ENCODE peak calls at places on chromosomes 13 and 19, in five cellular contexts. H, G, V, Z and M are unnamed samples.

GRCh38 chr19:33818426-33818825 is 21.8 kb downstream of the KCTD15 start:
- DNase-seq in H (no peak), G (no peak), V (no peak), Z (no peak), M (no peak)

GRCh38 chr19:2549701-2550191 is 73.8 kb downstream of the GADD45B start:
- DNase-seq in H (peak; percentile 91), G (peak; percentile 98), V (peak; percentile 71), Z (peak; percentile 32), M (no peak)

GRCh38 chr19:19050731-19051130 is 13.1 kb upstream of the SLC25A42 start:
- DNase-seq in H (no peak), G (no peak), V (no peak), Z (no peak), M (no peak)

GRCh38 chr19:35986664-35987570 is 8.1 kb upstream of the SDHAF1 start:
- DNase-seq in H (no peak), G (no peak), V (peak; percentile 58), Z (no peak), M (no peak)

GRCh38 chr13:40786568-40786996 is 2.8 kb upstream of the SLC25A15 start:
- DNase-seq in H (no peak), G (peak; percentile 22), V (no peak), Z (no peak), M (no peak)

GRCh38 chr13:38905861-38906260 is 84.8 kb downstream of the STOML3 start:
- DNase-seq in H (no peak), G (no peak), V (no peak), Z (peak; percentile 17), M (no peak)

GRCh38 chr19:47230122-47230920 is 678 bp downstream of the BBC3 start:
- DNase-seq in H (peak; percentile 61), G (peak; percentile 53), V (no peak), Z (peak; percentile 78), M (peak; percentile 67)

GRCh38 chr13:71056581-71056980 is 810.4 kb downstream of the DACH1 start:
- DNase-seq in H (no peak), G (no peak), V (peak; percentile 3), Z (no peak), M (no peak)

GRCh38 chr19:35260694-35261304 is 8.0 kb upstream of the USF2 start:
- DNase-seq in H (peak; percentile 12), G (no peak), V (no peak), Z (no peak), M (no peak)

GRCh38 chr19:35090795-35091214 is 24.8 kb upstream of the FXYD3 start:
- DNase-seq in H (no peak), G (no peak), V (peak; percentile 50), Z (no peak), M (no peak)

GRCh38 chr13:26222523-26223046 is 471 bp upstream of the RNF6 start:
- DNase-seq in H (no peak), G (no peak), V (no peak), Z (no peak), M (no peak)
- TF ChIP-seq CTCF in H (no peak), G (no peak), V (no peak), Z (no peak), M (no peak)

GRCh38 chr13:44438234-44438579 is 64.6 kb downstream of the SERP2 start:
- DNase-seq in H (no peak), G (no peak), V (no peak), Z (no peak), M (no peak)
- TF ChIP-seq CTCF in H (no peak), G (no peak), V (no peak), Z (peak; percentile 5), M (no peak)

DNA sequence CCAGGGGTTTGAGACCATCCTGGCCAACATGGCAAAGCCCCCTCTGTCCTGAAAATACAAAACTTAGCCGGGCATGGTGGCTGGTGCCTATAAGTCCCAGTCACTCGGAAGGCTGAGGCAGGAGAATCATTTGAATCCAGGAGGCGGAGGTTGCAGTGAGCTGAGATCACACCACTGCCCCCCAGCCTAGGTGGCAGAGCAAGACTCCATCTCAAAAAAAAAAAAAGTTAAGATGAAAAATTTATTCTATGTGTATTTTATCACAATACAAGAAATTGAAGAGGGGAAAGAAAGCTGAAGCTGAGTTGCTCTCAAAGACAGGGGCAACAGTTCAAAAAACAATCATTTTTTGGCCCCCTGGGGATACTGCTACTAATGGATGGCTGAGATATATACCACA is 31.1 kb downstream of the INSR start:
- DNase-seq in H (no peak), G (no peak), V (no peak), Z (no peak), M (no peak)
- TF ChIP-seq CTCF in H (no peak), G (no peak), V (no peak), Z (no peak), M (no peak)

GRCh38 chr19:7933411-7933810 is 7.5 kb upstream of the CTXN1 start:
- DNase-seq in H (no peak), G (no peak), V (no peak), Z (no peak), M (no peak)
- TF ChIP-seq CTCF in H (no peak), G (peak; percentile 21), V (peak; percentile 47), Z (peak; percentile 60), M (peak; percentile 45)

GRCh38 chr13:49561064-49561410 is 24.3 kb downstream of the RCBTB1 start:
- DNase-seq in H (no peak), G (no peak), V (no peak), Z (no peak), M (no peak)

GRCh38 chr13:49559006-49559405 is 26.4 kb downstream of the RCBTB1 start:
- DNase-seq in H (no peak), G (no peak), V (no peak), Z (no peak), M (no peak)

GRCh38 chr13:49563513-49563912 is 21.8 kb downstream of the RCBTB1 start:
- DNase-seq in H (no peak), G (peak; percentile 51), V (peak; percentile 35), Z (no peak), M (no peak)

GRCh38 chr13:49560270-49561063 is 24.9 kb downstream of the RCBTB1 start:
- DNase-seq in H (no peak), G (peak; percentile 31), V (peak; percentile 14), Z (no peak), M (no peak)
- TF ChIP-seq CTCF in H (no peak), G (peak; percentile 24), V (peak; percentile 25), Z (no peak), M (no peak)

DNA sequence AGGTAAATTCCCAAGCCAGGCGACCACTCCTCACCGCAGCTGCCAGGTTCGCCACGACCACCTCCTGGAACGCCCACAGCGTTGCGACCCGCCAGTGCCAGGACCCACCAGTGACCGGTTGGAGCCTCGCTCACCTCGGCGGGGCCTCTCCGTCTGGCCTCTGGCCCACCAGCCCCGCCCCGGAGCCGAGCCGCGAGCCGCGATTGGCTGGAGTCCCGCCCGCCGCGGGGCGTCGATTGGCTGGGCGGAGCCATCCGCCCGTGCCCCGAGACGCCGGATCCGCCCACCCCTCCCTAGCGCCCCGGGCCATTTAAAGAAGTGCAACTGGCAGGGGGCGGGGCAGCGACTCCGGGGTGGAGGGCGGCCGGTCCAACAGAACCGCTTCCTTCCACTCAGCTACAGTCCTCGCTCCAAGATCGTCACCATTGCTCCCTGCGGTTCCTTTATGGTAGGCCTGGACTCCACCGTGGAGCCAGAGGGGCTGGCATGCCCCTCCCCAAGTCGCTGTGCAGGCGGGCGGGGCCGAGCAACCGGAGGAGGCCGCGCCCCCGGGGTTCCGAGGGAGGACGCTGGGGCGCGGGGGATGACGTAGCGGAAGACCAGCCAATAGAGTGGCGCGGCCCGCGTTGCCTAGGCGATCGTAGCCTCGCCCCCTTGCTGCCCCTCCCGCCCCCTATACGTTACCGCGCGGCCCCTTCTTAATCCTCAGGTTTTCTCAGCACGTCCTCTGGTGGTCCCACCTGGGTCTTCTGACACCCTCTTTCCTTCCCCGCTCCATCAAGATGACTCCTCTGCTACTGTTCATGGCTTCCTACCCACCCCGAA is at the start of gene SERTAD3:
- DNase-seq in H (peak; percentile 96), G (peak; percentile 95), V (peak; percentile 98), Z (peak; percentile 98), M (peak; percentile 96)
- TF ChIP-seq CTCF in H (peak; percentile 18), G (peak; percentile 25), V (peak; percentile 52), Z (no peak), M (peak; percentile 27)

DNA sequence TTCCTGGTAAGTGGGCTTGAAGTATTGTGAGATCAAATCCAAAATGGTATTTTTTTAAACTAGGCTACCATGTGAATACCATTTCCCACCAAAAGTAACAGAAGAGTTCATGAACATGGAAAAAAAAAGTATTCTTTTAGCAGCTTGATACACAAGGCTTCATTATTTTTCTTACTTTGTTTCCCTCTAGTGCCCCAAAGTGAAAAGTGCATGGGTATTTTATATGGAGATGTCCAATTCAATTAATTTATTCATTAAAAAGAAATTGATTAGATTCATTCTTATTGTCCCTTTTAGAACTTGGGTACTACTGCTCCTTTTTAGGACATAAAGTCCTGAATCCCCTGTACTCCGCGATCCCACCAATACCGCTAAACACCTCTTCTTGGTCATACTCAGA is 28.6 kb upstream of the SCEL start:
- DNase-seq in H (no peak), G (no peak), V (peak; percentile 49), Z (no peak), M (no peak)
- TF ChIP-seq CTCF in H (no peak), G (peak; percentile 3), V (peak; percentile 56), Z (peak; percentile 59), M (peak; percentile 55)

DNA sequence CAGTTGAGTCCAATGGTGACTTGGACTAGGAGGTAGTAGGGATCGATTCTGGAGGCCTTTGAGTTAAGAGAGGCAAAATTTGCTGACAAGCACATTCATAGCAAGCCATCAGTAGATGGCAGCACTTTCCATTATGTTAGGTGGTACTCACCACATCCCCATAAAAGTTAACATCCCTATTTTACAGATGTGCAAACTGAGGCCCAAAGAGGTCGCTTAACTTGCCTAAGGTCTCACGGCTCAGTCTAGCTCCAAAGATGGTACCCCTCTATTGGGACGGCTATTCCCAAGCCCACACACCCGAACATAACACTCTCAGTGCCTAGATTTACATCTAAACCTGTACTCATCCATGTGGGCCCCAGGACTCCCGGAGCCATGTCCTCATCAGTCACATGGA is 21.5 kb upstream of the FOSB start:
- DNase-seq in H (no peak), G (peak; percentile 71), V (no peak), Z (no peak), M (no peak)
- TF ChIP-seq CTCF in H (no peak), G (peak; percentile 53), V (peak; percentile 52), Z (peak; percentile 64), M (peak; percentile 42)

GRCh38 chr13:37716796-37717195 is 118.2 kb upstream of the POSTN start:
- DNase-seq in H (no peak), G (peak; percentile 23), V (no peak), Z (no peak), M (no peak)
- TF ChIP-seq CTCF in H (no peak), G (no peak), V (no peak), Z (no peak), M (no peak)

DNA sequence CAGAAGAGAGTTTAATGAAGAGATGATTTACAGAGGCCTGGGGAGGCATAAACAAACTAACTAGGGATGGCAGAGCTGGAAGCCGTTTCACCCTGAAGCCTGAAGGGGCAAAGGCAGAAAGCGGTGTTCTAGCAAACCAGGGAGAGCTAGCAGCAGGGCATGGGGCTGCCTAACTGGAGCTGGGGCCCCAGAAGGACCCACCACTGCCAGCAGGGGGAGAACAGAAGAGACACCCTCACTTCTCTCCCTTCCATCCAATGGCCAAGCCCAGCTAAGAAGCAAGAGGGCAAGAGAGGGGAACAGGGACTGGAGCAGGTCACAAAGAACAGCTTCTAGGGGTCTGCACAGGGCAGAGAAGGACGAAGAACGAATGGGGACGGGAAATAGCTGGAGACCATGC is 195.5 kb downstream of the KATNAL1 start:
- DNase-seq in H (no peak), G (no peak), V (peak; percentile 50), Z (no peak), M (no peak)
- TF ChIP-seq CTCF in H (no peak), G (peak; percentile 27), V (peak; percentile 33), Z (peak; percentile 23), M (peak; percentile 35)